ENCODE peak calls at places on chromosomes 13 and 19, in five cellular contexts. One of them, this sample, is unnamed.

GRCh38 chr13:32031815-32032345 is 306 bp downstream of the FRY start:
- DNase-seq in smooth muscle cell of the brain vasculature: no peak
- DNase-seq in adrenal gland: no peak
- DNase-seq in nephron progenitor cell: no peak
- DNase-seq in NCI-H345: no peak
- DNase-seq in this sample: no peak

GRCh38 chr13:101556676-101557121 is 104.2 kb downstream of the ITGBL1 start:
- DNase-seq in NCI-H345: no peak
- DNase-seq in smooth muscle cell of the brain vasculature: no peak
- DNase-seq in nephron progenitor cell: no peak
- DNase-seq in adrenal gland: no peak
- DNase-seq in this sample: no peak

GRCh38 chr13:46728777-46729176 is 68.2 kb downstream of the ESD start:
- DNase-seq in nephron progenitor cell: no peak
- DNase-seq in adrenal gland: no peak
- DNase-seq in NCI-H345: no peak
- DNase-seq in smooth muscle cell of the brain vasculature: no peak
- DNase-seq in this sample: peak

GRCh38 chr13:91346062-91346461 is 1.4 kb upstream of the MIR17HG start:
- DNase-seq in nephron progenitor cell: no peak
- DNase-seq in NCI-H345: no peak
- DNase-seq in smooth muscle cell of the brain vasculature: no peak
- DNase-seq in adrenal gland: no peak
- DNase-seq in this sample: no peak

GRCh38 chr13:53250272-53250875 is 221.8 kb downstream of the OLFM4 start:
- DNase-seq in smooth muscle cell of the brain vasculature: peak
- DNase-seq in adrenal gland: peak
- DNase-seq in nephron progenitor cell: peak
- DNase-seq in NCI-H345: peak
- DNase-seq in this sample: peak

GRCh38 chr13:34671136-34671535 is 270.9 kb upstream of the NBEA start:
- DNase-seq in adrenal gland: peak
- DNase-seq in nephron progenitor cell: no peak
- DNase-seq in NCI-H345: no peak
- DNase-seq in smooth muscle cell of the brain vasculature: no peak
- DNase-seq in this sample: no peak

GRCh38 chr13:42378383-42378780 is 106.4 kb downstream of the AKAP11 start:
- DNase-seq in nephron progenitor cell: no peak
- DNase-seq in smooth muscle cell of the brain vasculature: no peak
- DNase-seq in adrenal gland: no peak
- DNase-seq in NCI-H345: no peak
- DNase-seq in this sample: no peak

GRCh38 chr13:31160857-31161582 is 684 bp downstream of the HSPH1 start:
- DNase-seq in NCI-H345: peak
- DNase-seq in smooth muscle cell of the brain vasculature: no peak
- DNase-seq in nephron progenitor cell: peak
- DNase-seq in adrenal gland: peak
- DNase-seq in this sample: peak

GRCh38 chr19:48837586-48838191 is 1.4 kb upstream of the HSD17B14 start:
- DNase-seq in adrenal gland: no peak
- DNase-seq in NCI-H345: no peak
- DNase-seq in nephron progenitor cell: no peak
- DNase-seq in smooth muscle cell of the brain vasculature: no peak
- DNase-seq in this sample: peak

GRCh38 chr19:17766543-17767131 is 15.4 kb downstream of the FCHO1 start:
- DNase-seq in nephron progenitor cell: peak
- DNase-seq in NCI-H345: no peak
- DNase-seq in smooth muscle cell of the brain vasculature: peak
- DNase-seq in adrenal gland: peak
- DNase-seq in this sample: peak

GRCh38 chr19:28472111-28472510 is 740.8 kb downstream of the UQCRFS1 start:
- DNase-seq in nephron progenitor cell: no peak
- DNase-seq in adrenal gland: no peak
- DNase-seq in NCI-H345: no peak
- DNase-seq in smooth muscle cell of the brain vasculature: no peak
- DNase-seq in this sample: no peak

GRCh38 chr19:10861118-10861651 is 10.2 kb upstream of the CARM1 start:
- DNase-seq in NCI-H345: no peak
- DNase-seq in nephron progenitor cell: peak
- DNase-seq in smooth muscle cell of the brain vasculature: no peak
- DNase-seq in adrenal gland: no peak
- DNase-seq in this sample: peak

GRCh38 chr13:20738616-20739015 is 35.1 kb downstream of the IL17D start:
- DNase-seq in smooth muscle cell of the brain vasculature: no peak
- DNase-seq in NCI-H345: no peak
- DNase-seq in adrenal gland: no peak
- DNase-seq in nephron progenitor cell: no peak
- DNase-seq in this sample: no peak

GRCh38 chr13:43786766-43787517 is at the start of gene ENOX1:
- DNase-seq in NCI-H345: peak
- DNase-seq in adrenal gland: peak
- DNase-seq in nephron progenitor cell: peak
- DNase-seq in smooth muscle cell of the brain vasculature: no peak
- DNase-seq in this sample: peak

GRCh38 chr19:3129112-3129511 is 6.7 kb upstream of the GNA15 start:
- DNase-seq in NCI-H345: peak
- DNase-seq in smooth muscle cell of the brain vasculature: peak
- DNase-seq in nephron progenitor cell: no peak
- DNase-seq in adrenal gland: no peak
- DNase-seq in this sample: no peak

GRCh38 chr13:22121340-22121739 is 450.5 kb downstream of the FGF9 start:
- DNase-seq in nephron progenitor cell: no peak
- DNase-seq in NCI-H345: no peak
- DNase-seq in adrenal gland: no peak
- DNase-seq in smooth muscle cell of the brain vasculature: no peak
- DNase-seq in this sample: no peak

GRCh38 chr13:30442854-30443379 is 20.6 kb downstream of the UBE2L5 start:
- DNase-seq in adrenal gland: no peak
- DNase-seq in smooth muscle cell of the brain vasculature: no peak
- DNase-seq in NCI-H345: no peak
- DNase-seq in nephron progenitor cell: no peak
- DNase-seq in this sample: no peak

GRCh38 chr19:49113762-49114629 is at the start of gene LIN7B:
- DNase-seq in adrenal gland: peak
- DNase-seq in nephron progenitor cell: peak
- DNase-seq in NCI-H345: peak
- DNase-seq in smooth muscle cell of the brain vasculature: no peak
- DNase-seq in this sample: peak

GRCh38 chr19:4060621-4061177 is 6.0 kb downstream of the ZBTB7A start:
- DNase-seq in NCI-H345: no peak
- DNase-seq in adrenal gland: no peak
- DNase-seq in nephron progenitor cell: no peak
- DNase-seq in smooth muscle cell of the brain vasculature: no peak
- DNase-seq in this sample: no peak

GRCh38 chr13:21619633-21620220 is 15.8 kb upstream of the MICU2 start:
- DNase-seq in NCI-H345: no peak
- DNase-seq in nephron progenitor cell: no peak
- DNase-seq in adrenal gland: no peak
- DNase-seq in smooth muscle cell of the brain vasculature: no peak
- DNase-seq in this sample: no peak

GRCh38 chr13:47310376-47310775 is 413.5 kb upstream of the HTR2A start:
- DNase-seq in adrenal gland: no peak
- DNase-seq in nephron progenitor cell: no peak
- DNase-seq in smooth muscle cell of the brain vasculature: no peak
- DNase-seq in NCI-H345: no peak
- DNase-seq in this sample: no peak

GRCh38 chr19:19549804-19550453 is 11.9 kb downstream of the CILP2 start:
- DNase-seq in adrenal gland: no peak
- DNase-seq in smooth muscle cell of the brain vasculature: no peak
- DNase-seq in nephron progenitor cell: no peak
- DNase-seq in NCI-H345: no peak
- DNase-seq in this sample: no peak

GRCh38 chr19:15300533-15301194 is 31.7 kb downstream of the BRD4 start:
- DNase-seq in adrenal gland: no peak
- DNase-seq in smooth muscle cell of the brain vasculature: no peak
- DNase-seq in nephron progenitor cell: no peak
- DNase-seq in NCI-H345: no peak
- DNase-seq in this sample: no peak

GRCh38 chr13:90622547-90622946 is 724.9 kb upstream of the MIR17HG start:
- DNase-seq in adrenal gland: no peak
- DNase-seq in nephron progenitor cell: no peak
- DNase-seq in smooth muscle cell of the brain vasculature: no peak
- DNase-seq in NCI-H345: no peak
- DNase-seq in this sample: no peak

GRCh38 chr19:38838208-38838985 is 6.8 kb upstream of the ECH1 start:
- DNase-seq in smooth muscle cell of the brain vasculature: no peak
- DNase-seq in nephron progenitor cell: no peak
- DNase-seq in adrenal gland: no peak
- DNase-seq in NCI-H345: no peak
- DNase-seq in this sample: no peak

GRCh38 chr13:96191367-96191766 is 101.5 kb downstream of the HS6ST3 start:
- DNase-seq in nephron progenitor cell: no peak
- DNase-seq in smooth muscle cell of the brain vasculature: no peak
- DNase-seq in NCI-H345: no peak
- DNase-seq in adrenal gland: no peak
- DNase-seq in this sample: no peak

GRCh38 chr19:47663911-47664771 is 49.1 kb upstream of the EHD2 start:
- DNase-seq in nephron progenitor cell: no peak
- DNase-seq in adrenal gland: peak
- DNase-seq in smooth muscle cell of the brain vasculature: peak
- DNase-seq in NCI-H345: no peak
- DNase-seq in this sample: no peak

GRCh38 chr13:111267205-111267604 is 53.2 kb upstream of the TEX29 start:
- DNase-seq in adrenal gland: no peak
- DNase-seq in NCI-H345: no peak
- DNase-seq in nephron progenitor cell: no peak
- DNase-seq in smooth muscle cell of the brain vasculature: no peak
- DNase-seq in this sample: no peak

GRCh38 chr13:27419333-27419732 is 5.1 kb upstream of the GTF3A start:
- DNase-seq in smooth muscle cell of the brain vasculature: no peak
- DNase-seq in nephron progenitor cell: no peak
- DNase-seq in adrenal gland: no peak
- DNase-seq in NCI-H345: no peak
- DNase-seq in this sample: no peak

GRCh38 chr13:89695343-89696257 is 1651.9 kb upstream of the MIR17HG start:
- DNase-seq in nephron progenitor cell: peak
- DNase-seq in NCI-H345: peak
- DNase-seq in adrenal gland: peak
- DNase-seq in smooth muscle cell of the brain vasculature: peak
- DNase-seq in this sample: peak

This sample was measured in neural progenitor cell.